ENCODE peak calls at places on chromosomes 5 and 9, in four cellular contexts. V is K562, P is HL-60, J is GM12878. C is an unnamed sample.

GRCh38 chr5:1783214-1783551 is 16.5 kb downstream of the MRPL36 start:
- DNase-seq in V (peak; percentile 51), P (no peak), J (peak; percentile 63), C (peak; percentile 47)

GRCh38 chr5:180860273-180860886 is 696 bp downstream of the ZFP62 start:
- DNase-seq in V (peak; percentile 83), J (no peak), P (peak; percentile 44), C (peak; percentile 48)

GRCh38 chr5:128494516-128494915 is 43.5 kb downstream of the FBN2 start:
- DNase-seq in J (no peak), V (no peak), P (no peak), C (no peak)

GRCh38 chr5:139636207-139636792 is 11.8 kb upstream of the CXXC5 start:
- DNase-seq in P (no peak), J (peak; percentile 97), V (peak; percentile 53), C (peak; percentile 67)

GRCh38 chr5:34656001-34656699 is at the start of gene RAI14:
- DNase-seq in J (no peak), P (peak; percentile 15), V (peak; percentile 86), C (peak; percentile 32)

GRCh38 chr9:79975471-79976316 is 403.9 kb downstream of the TLE4 start:
- DNase-seq in J (no peak), V (no peak), P (no peak), C (no peak)

GRCh38 chr9:117750401-117750800 is 46.2 kb downstream of the TLR4 start:
- DNase-seq in P (no peak), V (no peak), J (no peak), C (no peak)

GRCh38 chr5:179878222-179879002 is 19.8 kb upstream of the MRNIP start:
- DNase-seq in J (no peak), P (no peak), V (no peak), C (no peak)

GRCh38 chr9:121187681-121188305 is 13.9 kb downstream of the RAB14 start:
- DNase-seq in P (no peak), V (no peak), J (no peak), C (no peak)

GRCh38 chr9:113328045-113328782 is 11.9 kb downstream of the WDR31 start:
- DNase-seq in J (no peak), V (no peak), P (no peak), C (no peak)

GRCh38 chr9:93673271-93673843 is 97.0 kb downstream of the PHF2 start:
- DNase-seq in J (no peak), V (no peak), P (no peak), C (no peak)

GRCh38 chr5:33854733-33855151 is 37.0 kb downstream of the ADAMTS12 start:
- DNase-seq in J (no peak), V (no peak), P (no peak), C (no peak)

GRCh38 chr5:72107874-72108199 is 562 bp downstream of the MAP1B start:
- DNase-seq in P (no peak), V (peak; percentile 78), J (no peak), C (peak; percentile 39)

GRCh38 chr5:3344671-3345070 is 251.0 kb upstream of the IRX1 start:
- DNase-seq in V (no peak), J (no peak), P (no peak), C (no peak)

GRCh38 chr5:3343911-3344310 is 251.7 kb upstream of the IRX1 start:
- DNase-seq in V (no peak), J (no peak), P (no peak), C (no peak)

GRCh38 chr5:3342271-3343100 is 253.1 kb upstream of the IRX1 start:
- DNase-seq in J (no peak), P (no peak), V (no peak), C (no peak)

GRCh38 chr5:3341446-3342240 is 254.0 kb upstream of the IRX1 start:
- DNase-seq in V (no peak), J (no peak), P (no peak), C (no peak)

GRCh38 chr5:3343211-3343610 is 252.4 kb upstream of the IRX1 start:
- DNase-seq in P (no peak), V (no peak), J (no peak), C (no peak)
- TF ChIP-seq SPI1 in P (no peak), V (no peak), J (no peak), C (no peak)

DNA sequence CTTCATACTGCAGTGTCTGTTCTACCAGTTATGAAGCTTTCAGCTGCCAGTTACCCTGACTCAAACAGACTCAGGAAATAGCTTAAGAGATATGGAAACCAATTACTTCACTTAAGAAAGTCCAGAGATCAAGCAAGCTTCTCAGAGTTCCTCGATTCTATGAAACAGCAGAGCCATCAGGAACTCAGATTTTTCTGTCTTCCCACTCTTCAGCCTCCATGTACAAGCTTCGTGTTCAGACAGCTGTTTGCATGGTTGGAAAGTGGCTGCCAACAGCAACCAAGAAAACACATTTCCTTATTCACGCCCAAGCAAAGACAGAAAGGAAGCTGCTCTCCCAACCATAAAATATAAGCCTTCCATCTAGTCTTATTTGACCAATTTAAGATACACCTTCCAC is 216.1 kb downstream of the ACTL7B start:
- DNase-seq in J (no peak), V (no peak), P (no peak), C (no peak)
- TF ChIP-seq SPI1 in J (no peak), V (no peak), P (no peak), C (no peak)

DNA sequence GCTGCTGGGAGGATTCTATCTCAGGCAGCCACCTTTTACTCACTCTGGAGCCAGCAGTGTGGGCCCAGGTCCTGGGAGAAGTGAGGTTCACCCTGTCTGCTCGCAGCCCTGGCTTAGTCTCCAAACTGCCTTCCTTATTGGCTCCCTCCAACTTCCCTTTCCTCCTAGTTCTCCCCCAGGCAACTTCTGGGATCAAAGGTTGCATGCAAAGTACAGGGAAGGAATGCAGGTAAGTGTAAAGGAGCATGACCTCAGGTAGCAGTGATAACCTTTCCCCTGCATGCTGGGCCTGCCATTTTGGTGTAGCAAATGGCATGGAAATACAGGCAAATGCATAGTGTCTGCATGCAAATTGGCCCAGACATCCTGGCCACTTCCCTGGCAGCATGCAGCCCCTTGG is 53.8 kb upstream of the ARAP3 start:
- DNase-seq in P (no peak), V (no peak), J (no peak), C (no peak)
- TF ChIP-seq SPI1 in P (no peak), V (no peak), J (no peak), C (no peak)

GRCh38 chr9:128007566-128008138 is 26.9 kb upstream of the EEIG1 start:
- DNase-seq in P (peak; percentile 86), V (peak; percentile 87), J (peak; percentile 66), C (peak; percentile 66)
- TF ChIP-seq SPI1 in P (peak; percentile 95), V (peak; percentile 96), J (peak; percentile 62), C (peak; percentile 76)